ENCODE peak calls at places on chromosomes 2 and 18, in ten cellular contexts. One of them, this sample, is unnamed.
A peak's percentile ranks its signal among the peaks of the same experiment; 100 is the strongest.

GRCh38 chr2:168494190-168494711 is 38.2 kb downstream of the CERS6 start:
- DNase-seq in BE2C: peak; percentile 33
- DNase-seq in NCI-H524: no peak
- DNase-seq in activated CD4-positive, alpha-beta memory T cell treated with anti-CD3 and anti-CD28 coated beads for 36 hours: peak; percentile 13
- DNase-seq in stimulated activated CD4-positive, alpha-beta T cell treated with anti-CD3 and anti-CD28 coated beads, Interleukin-1b, Interleukin-23, amount 100 ng/mL, for 4 hours: no peak
- DNase-seq in fibroblast of mammary gland: peak; percentile 30
- DNase-seq in Calu3: peak; percentile 16
- DNase-seq in NCI-H1436: no peak
- DNase-seq in left ventricle myocardium superior: no peak
- DNase-seq in osteocyte: no peak
- DNase-seq in this sample: peak; percentile 32

GRCh38 chr2:15701991-15702390 is 110.3 kb downstream of the DDX1 start:
- DNase-seq in left ventricle myocardium superior: no peak
- DNase-seq in BE2C: no peak
- DNase-seq in fibroblast of mammary gland: no peak
- DNase-seq in osteocyte: no peak
- DNase-seq in Calu3: no peak
- DNase-seq in stimulated activated CD4-positive, alpha-beta T cell treated with anti-CD3 and anti-CD28 coated beads, Interleukin-1b, Interleukin-23, amount 100 ng/mL, for 4 hours: no peak
- DNase-seq in activated CD4-positive, alpha-beta memory T cell treated with anti-CD3 and anti-CD28 coated beads for 36 hours: no peak
- DNase-seq in NCI-H524: no peak
- DNase-seq in NCI-H1436: no peak
- DNase-seq in this sample: no peak

GRCh38 chr2:46988733-46989481 is 73.3 kb upstream of the MCFD2 start:
- DNase-seq in fibroblast of mammary gland: no peak
- DNase-seq in activated CD4-positive, alpha-beta memory T cell treated with anti-CD3 and anti-CD28 coated beads for 36 hours: no peak
- DNase-seq in NCI-H1436: no peak
- DNase-seq in Calu3: no peak
- DNase-seq in NCI-H524: peak; percentile 26
- DNase-seq in BE2C: peak; percentile 66
- DNase-seq in osteocyte: no peak
- DNase-seq in left ventricle myocardium superior: peak; percentile 62
- DNase-seq in stimulated activated CD4-positive, alpha-beta T cell treated with anti-CD3 and anti-CD28 coated beads, Interleukin-1b, Interleukin-23, amount 100 ng/mL, for 4 hours: no peak
- DNase-seq in this sample: no peak

GRCh38 chr18:50065527-50065926 is 129.4 kb downstream of the MYO5B start:
- DNase-seq in activated CD4-positive, alpha-beta memory T cell treated with anti-CD3 and anti-CD28 coated beads for 36 hours: no peak
- DNase-seq in NCI-H1436: no peak
- DNase-seq in Calu3: no peak
- DNase-seq in stimulated activated CD4-positive, alpha-beta T cell treated with anti-CD3 and anti-CD28 coated beads, Interleukin-1b, Interleukin-23, amount 100 ng/mL, for 4 hours: no peak
- DNase-seq in fibroblast of mammary gland: no peak
- DNase-seq in osteocyte: no peak
- DNase-seq in BE2C: no peak
- DNase-seq in left ventricle myocardium superior: no peak
- DNase-seq in NCI-H524: no peak
- DNase-seq in this sample: no peak

GRCh38 chr2:75211371-75211770 is 12.1 kb upstream of the TACR1 start:
- DNase-seq in osteocyte: no peak
- DNase-seq in left ventricle myocardium superior: no peak
- DNase-seq in NCI-H524: no peak
- DNase-seq in fibroblast of mammary gland: no peak
- DNase-seq in activated CD4-positive, alpha-beta memory T cell treated with anti-CD3 and anti-CD28 coated beads for 36 hours: no peak
- DNase-seq in NCI-H1436: no peak
- DNase-seq in Calu3: no peak
- DNase-seq in stimulated activated CD4-positive, alpha-beta T cell treated with anti-CD3 and anti-CD28 coated beads, Interleukin-1b, Interleukin-23, amount 100 ng/mL, for 4 hours: no peak
- DNase-seq in BE2C: no peak
- DNase-seq in this sample: no peak

GRCh38 chr2:157173740-157174184 is 83.7 kb upstream of the GALNT5 start:
- DNase-seq in fibroblast of mammary gland: peak; percentile 100
- DNase-seq in activated CD4-positive, alpha-beta memory T cell treated with anti-CD3 and anti-CD28 coated beads for 36 hours: no peak
- DNase-seq in BE2C: no peak
- DNase-seq in stimulated activated CD4-positive, alpha-beta T cell treated with anti-CD3 and anti-CD28 coated beads, Interleukin-1b, Interleukin-23, amount 100 ng/mL, for 4 hours: no peak
- DNase-seq in left ventricle myocardium superior: no peak
- DNase-seq in osteocyte: no peak
- DNase-seq in Calu3: peak; percentile 6
- DNase-seq in NCI-H524: peak; percentile 77
- DNase-seq in NCI-H1436: no peak
- DNase-seq in this sample: no peak

GRCh38 chr2:136929531-136929930 is 164.2 kb downstream of the THSD7B start:
- DNase-seq in left ventricle myocardium superior: no peak
- DNase-seq in NCI-H524: no peak
- DNase-seq in BE2C: no peak
- DNase-seq in Calu3: no peak
- DNase-seq in osteocyte: no peak
- DNase-seq in activated CD4-positive, alpha-beta memory T cell treated with anti-CD3 and anti-CD28 coated beads for 36 hours: no peak
- DNase-seq in fibroblast of mammary gland: no peak
- DNase-seq in NCI-H1436: no peak
- DNase-seq in stimulated activated CD4-positive, alpha-beta T cell treated with anti-CD3 and anti-CD28 coated beads, Interleukin-1b, Interleukin-23, amount 100 ng/mL, for 4 hours: no peak
- DNase-seq in this sample: no peak

GRCh38 chr2:37768491-37768925 is 97.1 kb upstream of the CDC42EP3 start:
- DNase-seq in Calu3: peak; percentile 58
- DNase-seq in osteocyte: no peak
- DNase-seq in left ventricle myocardium superior: no peak
- DNase-seq in stimulated activated CD4-positive, alpha-beta T cell treated with anti-CD3 and anti-CD28 coated beads, Interleukin-1b, Interleukin-23, amount 100 ng/mL, for 4 hours: no peak
- DNase-seq in BE2C: no peak
- DNase-seq in fibroblast of mammary gland: peak; percentile 90
- DNase-seq in NCI-H524: no peak
- DNase-seq in activated CD4-positive, alpha-beta memory T cell treated with anti-CD3 and anti-CD28 coated beads for 36 hours: no peak
- DNase-seq in NCI-H1436: no peak
- DNase-seq in this sample: no peak

GRCh38 chr2:99865217-99865569 is 277.2 kb downstream of the AFF3 start:
- DNase-seq in osteocyte: no peak
- DNase-seq in NCI-H1436: no peak
- DNase-seq in fibroblast of mammary gland: peak; percentile 59
- DNase-seq in BE2C: no peak
- DNase-seq in activated CD4-positive, alpha-beta memory T cell treated with anti-CD3 and anti-CD28 coated beads for 36 hours: no peak
- DNase-seq in stimulated activated CD4-positive, alpha-beta T cell treated with anti-CD3 and anti-CD28 coated beads, Interleukin-1b, Interleukin-23, amount 100 ng/mL, for 4 hours: no peak
- DNase-seq in left ventricle myocardium superior: no peak
- DNase-seq in Calu3: no peak
- DNase-seq in NCI-H524: no peak
- DNase-seq in this sample: no peak

GRCh38 chr2:192162392-192163042 is 32.2 kb downstream of the TMEFF2 start:
- DNase-seq in Calu3: peak; percentile 78
- DNase-seq in stimulated activated CD4-positive, alpha-beta T cell treated with anti-CD3 and anti-CD28 coated beads, Interleukin-1b, Interleukin-23, amount 100 ng/mL, for 4 hours: peak; percentile 72
- DNase-seq in osteocyte: peak; percentile 84
- DNase-seq in BE2C: peak; percentile 75
- DNase-seq in NCI-H524: no peak
- DNase-seq in NCI-H1436: peak; percentile 48
- DNase-seq in activated CD4-positive, alpha-beta memory T cell treated with anti-CD3 and anti-CD28 coated beads for 36 hours: peak; percentile 65
- DNase-seq in left ventricle myocardium superior: no peak
- DNase-seq in fibroblast of mammary gland: peak; percentile 78
- DNase-seq in this sample: peak; percentile 76

GRCh38 chr2:204545861-204546773 is 842 bp downstream of the PARD3B start:
- DNase-seq in osteocyte: no peak
- DNase-seq in NCI-H1436: peak; percentile 58
- DNase-seq in BE2C: no peak
- DNase-seq in activated CD4-positive, alpha-beta memory T cell treated with anti-CD3 and anti-CD28 coated beads for 36 hours: peak; percentile 10
- DNase-seq in NCI-H524: no peak
- DNase-seq in stimulated activated CD4-positive, alpha-beta T cell treated with anti-CD3 and anti-CD28 coated beads, Interleukin-1b, Interleukin-23, amount 100 ng/mL, for 4 hours: no peak
- DNase-seq in Calu3: peak; percentile 68
- DNase-seq in fibroblast of mammary gland: no peak
- DNase-seq in left ventricle myocardium superior: no peak
- DNase-seq in this sample: no peak

GRCh38 chr18:26909599-26910290 is 44.2 kb upstream of the AQP4 start:
- DNase-seq in stimulated activated CD4-positive, alpha-beta T cell treated with anti-CD3 and anti-CD28 coated beads, Interleukin-1b, Interleukin-23, amount 100 ng/mL, for 4 hours: no peak
- DNase-seq in osteocyte: no peak
- DNase-seq in Calu3: no peak
- DNase-seq in left ventricle myocardium superior: no peak
- DNase-seq in NCI-H524: no peak
- DNase-seq in activated CD4-positive, alpha-beta memory T cell treated with anti-CD3 and anti-CD28 coated beads for 36 hours: no peak
- DNase-seq in BE2C: no peak
- DNase-seq in NCI-H1436: no peak
- DNase-seq in fibroblast of mammary gland: no peak
- DNase-seq in this sample: no peak

GRCh38 chr2:215413974-215414373 is 21.9 kb downstream of the FN1 start:
- DNase-seq in osteocyte: no peak
- DNase-seq in fibroblast of mammary gland: no peak
- DNase-seq in NCI-H524: no peak
- DNase-seq in Calu3: no peak
- DNase-seq in activated CD4-positive, alpha-beta memory T cell treated with anti-CD3 and anti-CD28 coated beads for 36 hours: no peak
- DNase-seq in stimulated activated CD4-positive, alpha-beta T cell treated with anti-CD3 and anti-CD28 coated beads, Interleukin-1b, Interleukin-23, amount 100 ng/mL, for 4 hours: no peak
- DNase-seq in BE2C: no peak
- DNase-seq in NCI-H1436: no peak
- DNase-seq in left ventricle myocardium superior: no peak
- DNase-seq in this sample: no peak

GRCh38 chr2:236403125-236403524 is 138.9 kb upstream of the ASB18 start:
- DNase-seq in stimulated activated CD4-positive, alpha-beta T cell treated with anti-CD3 and anti-CD28 coated beads, Interleukin-1b, Interleukin-23, amount 100 ng/mL, for 4 hours: no peak
- DNase-seq in fibroblast of mammary gland: no peak
- DNase-seq in BE2C: no peak
- DNase-seq in activated CD4-positive, alpha-beta memory T cell treated with anti-CD3 and anti-CD28 coated beads for 36 hours: no peak
- DNase-seq in osteocyte: peak; percentile 69
- DNase-seq in NCI-H1436: no peak
- DNase-seq in NCI-H524: no peak
- DNase-seq in left ventricle myocardium superior: no peak
- DNase-seq in Calu3: no peak
- DNase-seq in this sample: no peak

GRCh38 chr2:8849322-8849721 is 11.9 kb upstream of the KIDINS220 start:
- DNase-seq in NCI-H524: no peak
- DNase-seq in BE2C: no peak
- DNase-seq in stimulated activated CD4-positive, alpha-beta T cell treated with anti-CD3 and anti-CD28 coated beads, Interleukin-1b, Interleukin-23, amount 100 ng/mL, for 4 hours: no peak
- DNase-seq in NCI-H1436: no peak
- DNase-seq in fibroblast of mammary gland: peak; percentile 72
- DNase-seq in left ventricle myocardium superior: no peak
- DNase-seq in osteocyte: peak; percentile 30
- DNase-seq in Calu3: no peak
- DNase-seq in activated CD4-positive, alpha-beta memory T cell treated with anti-CD3 and anti-CD28 coated beads for 36 hours: no peak
- DNase-seq in this sample: no peak

GRCh38 chr18:44781890-44782289 is 101.2 kb downstream of the SETBP1 start:
- DNase-seq in activated CD4-positive, alpha-beta memory T cell treated with anti-CD3 and anti-CD28 coated beads for 36 hours: no peak
- DNase-seq in NCI-H524: no peak
- DNase-seq in BE2C: no peak
- DNase-seq in left ventricle myocardium superior: no peak
- DNase-seq in fibroblast of mammary gland: peak; percentile 86
- DNase-seq in NCI-H1436: no peak
- DNase-seq in stimulated activated CD4-positive, alpha-beta T cell treated with anti-CD3 and anti-CD28 coated beads, Interleukin-1b, Interleukin-23, amount 100 ng/mL, for 4 hours: no peak
- DNase-seq in Calu3: no peak
- DNase-seq in osteocyte: no peak
- DNase-seq in this sample: no peak

GRCh38 chr2:195662138-195662537 is 5.1 kb downstream of the SLC39A10 start:
- DNase-seq in left ventricle myocardium superior: no peak
- DNase-seq in stimulated activated CD4-positive, alpha-beta T cell treated with anti-CD3 and anti-CD28 coated beads, Interleukin-1b, Interleukin-23, amount 100 ng/mL, for 4 hours: no peak
- DNase-seq in osteocyte: no peak
- DNase-seq in BE2C: no peak
- DNase-seq in NCI-H1436: no peak
- DNase-seq in activated CD4-positive, alpha-beta memory T cell treated with anti-CD3 and anti-CD28 coated beads for 36 hours: no peak
- DNase-seq in Calu3: no peak
- DNase-seq in NCI-H524: no peak
- DNase-seq in fibroblast of mammary gland: no peak
- DNase-seq in this sample: no peak